ENCODE peak calls at places on chromosomes 13 and 19, in ten cellular contexts. One of them, this sample, is unnamed.

GRCh38 chr13:100573121-100573520 is 15.5 kb downstream of the GGACT start:
- DNase-seq in psoas muscle: peak; percentile 51
- DNase-seq in tibial artery: peak; percentile 61
- DNase-seq in left lung: peak; percentile 70
- DNase-seq in body of pancreas: peak; percentile 86
- DNase-seq in astrocyte: peak; percentile 56
- DNase-seq in ovary: peak; percentile 58
- DNase-seq in GM23338: peak; percentile 93
- DNase-seq in HCT116: peak; percentile 75
- DNase-seq in fibroblast of lung: peak; percentile 82
- DNase-seq in this sample: peak; percentile 90

GRCh38 chr19:4534836-4535658 is at the start of gene PLIN5:
- DNase-seq in astrocyte: peak; percentile 6
- DNase-seq in ovary: peak; percentile 97
- DNase-seq in tibial artery: peak; percentile 32
- DNase-seq in GM23338: peak; percentile 96
- DNase-seq in body of pancreas: peak; percentile 99
- DNase-seq in fibroblast of lung: peak; percentile 47
- DNase-seq in left lung: peak; percentile 75
- DNase-seq in HCT116: peak; percentile 65
- DNase-seq in psoas muscle: peak; percentile 84
- DNase-seq in this sample: peak; percentile 92

GRCh38 chr19:54481326-54481930 is 8.3 kb upstream of the CDC42EP5 start:
- DNase-seq in ovary: peak; percentile 29
- DNase-seq in body of pancreas: peak; percentile 26
- DNase-seq in left lung: no peak
- DNase-seq in astrocyte: no peak
- DNase-seq in psoas muscle: no peak
- DNase-seq in tibial artery: no peak
- DNase-seq in fibroblast of lung: peak; percentile 48
- DNase-seq in HCT116: peak; percentile 32
- DNase-seq in GM23338: peak; percentile 95
- DNase-seq in this sample: peak; percentile 40

GRCh38 chr13:30520571-30520970 is 54.8 kb upstream of the HMGB1 start:
- DNase-seq in astrocyte: peak; percentile 67
- DNase-seq in GM23338: no peak
- DNase-seq in ovary: no peak
- DNase-seq in fibroblast of lung: peak; percentile 14
- DNase-seq in HCT116: no peak
- DNase-seq in body of pancreas: no peak
- DNase-seq in tibial artery: no peak
- DNase-seq in left lung: no peak
- DNase-seq in psoas muscle: no peak
- DNase-seq in this sample: peak; percentile 52

GRCh38 chr19:49894879-49895565 is 1.7 kb downstream of the IL4I1 start:
- DNase-seq in left lung: no peak
- DNase-seq in HCT116: no peak
- DNase-seq in psoas muscle: no peak
- DNase-seq in ovary: no peak
- DNase-seq in tibial artery: no peak
- DNase-seq in body of pancreas: no peak
- DNase-seq in GM23338: no peak
- DNase-seq in fibroblast of lung: no peak
- DNase-seq in astrocyte: no peak
- DNase-seq in this sample: no peak

GRCh38 chr19:18109731-18110671 is 12.4 kb downstream of the MAST3 start:
- DNase-seq in GM23338: peak; percentile 75
- DNase-seq in psoas muscle: peak; percentile 62
- DNase-seq in astrocyte: no peak
- DNase-seq in left lung: peak; percentile 75
- DNase-seq in ovary: peak; percentile 37
- DNase-seq in body of pancreas: peak; percentile 75
- DNase-seq in fibroblast of lung: no peak
- DNase-seq in tibial artery: peak; percentile 46
- DNase-seq in HCT116: no peak
- DNase-seq in this sample: peak; percentile 74

GRCh38 chr19:46080561-46080960 is 39.8 kb upstream of the IGFL4 start:
- DNase-seq in GM23338: no peak
- DNase-seq in body of pancreas: peak; percentile 18
- DNase-seq in left lung: peak; percentile 70
- DNase-seq in tibial artery: no peak
- DNase-seq in ovary: no peak
- DNase-seq in astrocyte: peak; percentile 100
- DNase-seq in psoas muscle: no peak
- DNase-seq in HCT116: no peak
- DNase-seq in fibroblast of lung: peak; percentile 56
- DNase-seq in this sample: peak; percentile 32

GRCh38 chr19:953501-954271 is 27.9 kb downstream of the ARID3A start:
- DNase-seq in ovary: no peak
- DNase-seq in fibroblast of lung: no peak
- DNase-seq in tibial artery: no peak
- DNase-seq in GM23338: peak; percentile 69
- DNase-seq in psoas muscle: no peak
- DNase-seq in HCT116: no peak
- DNase-seq in body of pancreas: no peak
- DNase-seq in left lung: no peak
- DNase-seq in astrocyte: no peak
- DNase-seq in this sample: no peak

GRCh38 chr19:29629836-29630534 is 23.9 kb downstream of the POP4 start:
- DNase-seq in HCT116: no peak
- DNase-seq in fibroblast of lung: no peak
- DNase-seq in psoas muscle: no peak
- DNase-seq in tibial artery: no peak
- DNase-seq in GM23338: no peak
- DNase-seq in body of pancreas: no peak
- DNase-seq in ovary: no peak
- DNase-seq in astrocyte: no peak
- DNase-seq in left lung: peak; percentile 21
- DNase-seq in this sample: no peak

GRCh38 chr19:10617409-10618121 is 7.8 kb upstream of the SLC44A2 start:
- DNase-seq in GM23338: no peak
- DNase-seq in tibial artery: no peak
- DNase-seq in body of pancreas: no peak
- DNase-seq in fibroblast of lung: peak; percentile 34
- DNase-seq in left lung: no peak
- DNase-seq in psoas muscle: no peak
- DNase-seq in HCT116: no peak
- DNase-seq in ovary: no peak
- DNase-seq in astrocyte: peak; percentile 87
- DNase-seq in this sample: no peak

GRCh38 chr13:112263152-112263551 is 113.0 kb upstream of the SPACA7 start:
- DNase-seq in left lung: no peak
- DNase-seq in tibial artery: no peak
- DNase-seq in fibroblast of lung: no peak
- DNase-seq in GM23338: no peak
- DNase-seq in ovary: no peak
- DNase-seq in psoas muscle: no peak
- DNase-seq in astrocyte: no peak
- DNase-seq in HCT116: no peak
- DNase-seq in body of pancreas: no peak
- DNase-seq in this sample: no peak

GRCh38 chr13:101111894-101112293 is 304.4 kb downstream of the NALCN start:
- DNase-seq in tibial artery: no peak
- DNase-seq in left lung: no peak
- DNase-seq in HCT116: no peak
- DNase-seq in psoas muscle: no peak
- DNase-seq in GM23338: no peak
- DNase-seq in fibroblast of lung: peak; percentile 6
- DNase-seq in ovary: no peak
- DNase-seq in body of pancreas: no peak
- DNase-seq in astrocyte: no peak
- DNase-seq in this sample: no peak

GRCh38 chr13:52711277-52711676 is 28.3 kb downstream of the CNMD start:
- DNase-seq in HCT116: no peak
- DNase-seq in left lung: no peak
- DNase-seq in ovary: no peak
- DNase-seq in astrocyte: no peak
- DNase-seq in psoas muscle: no peak
- DNase-seq in GM23338: peak; percentile 23
- DNase-seq in fibroblast of lung: no peak
- DNase-seq in tibial artery: no peak
- DNase-seq in body of pancreas: no peak
- DNase-seq in this sample: no peak

GRCh38 chr19:17606786-17607185 is 51.3 kb downstream of the COLGALT1 start:
- DNase-seq in psoas muscle: no peak
- DNase-seq in body of pancreas: no peak
- DNase-seq in ovary: no peak
- DNase-seq in left lung: no peak
- DNase-seq in tibial artery: no peak
- DNase-seq in fibroblast of lung: no peak
- DNase-seq in astrocyte: no peak
- DNase-seq in HCT116: no peak
- DNase-seq in GM23338: peak; percentile 67
- DNase-seq in this sample: no peak

GRCh38 chr19:16435238-16435911 is 36.4 kb downstream of the EPS15L1 start:
- DNase-seq in body of pancreas: peak; percentile 33
- DNase-seq in tibial artery: peak; percentile 72
- DNase-seq in GM23338: no peak
- DNase-seq in HCT116: no peak
- DNase-seq in fibroblast of lung: peak; percentile 92
- DNase-seq in ovary: peak; percentile 78
- DNase-seq in astrocyte: peak; percentile 96
- DNase-seq in psoas muscle: peak; percentile 67
- DNase-seq in left lung: peak; percentile 48
- DNase-seq in this sample: peak; percentile 59

GRCh38 chr19:21130097-21130775 is 11.6 kb upstream of the ZNF431 start:
- DNase-seq in GM23338: no peak
- DNase-seq in left lung: peak; percentile 41
- DNase-seq in astrocyte: no peak
- DNase-seq in psoas muscle: no peak
- DNase-seq in body of pancreas: peak; percentile 19
- DNase-seq in tibial artery: no peak
- DNase-seq in HCT116: no peak
- DNase-seq in fibroblast of lung: no peak
- DNase-seq in ovary: no peak
- DNase-seq in this sample: no peak

GRCh38 chr13:44576396-44577235 is 486 bp upstream of the TSC22D1 start:
- DNase-seq in tibial artery: no peak
- DNase-seq in astrocyte: no peak
- DNase-seq in ovary: no peak
- DNase-seq in psoas muscle: peak; percentile 35
- DNase-seq in GM23338: no peak
- DNase-seq in fibroblast of lung: no peak
- DNase-seq in HCT116: no peak
- DNase-seq in left lung: peak; percentile 41
- DNase-seq in body of pancreas: peak; percentile 41
- DNase-seq in this sample: peak; percentile 45

GRCh38 chr19:45217957-45218334 is 27.3 kb downstream of the EXOC3L2 start:
- DNase-seq in left lung: no peak
- DNase-seq in ovary: no peak
- DNase-seq in HCT116: no peak
- DNase-seq in tibial artery: no peak
- DNase-seq in GM23338: peak; percentile 55
- DNase-seq in fibroblast of lung: no peak
- DNase-seq in psoas muscle: no peak
- DNase-seq in body of pancreas: no peak
- DNase-seq in astrocyte: no peak
- DNase-seq in this sample: no peak

GRCh38 chr13:97002581-97002980 is 8.3 kb upstream of the OXGR1 start:
- DNase-seq in astrocyte: peak; percentile 84
- DNase-seq in psoas muscle: no peak
- DNase-seq in GM23338: no peak
- DNase-seq in left lung: no peak
- DNase-seq in body of pancreas: no peak
- DNase-seq in HCT116: no peak
- DNase-seq in fibroblast of lung: no peak
- DNase-seq in tibial artery: no peak
- DNase-seq in ovary: no peak
- DNase-seq in this sample: no peak

GRCh38 chr19:7861619-7862412 is 12.4 kb downstream of the PRR36 start:
- DNase-seq in GM23338: peak; percentile 80
- DNase-seq in HCT116: no peak
- DNase-seq in body of pancreas: no peak
- DNase-seq in psoas muscle: no peak
- DNase-seq in ovary: no peak
- DNase-seq in tibial artery: no peak
- DNase-seq in fibroblast of lung: no peak
- DNase-seq in left lung: peak; percentile 29
- DNase-seq in astrocyte: no peak
- DNase-seq in this sample: no peak
- TF ChIP-seq CTCF in GM23338: peak; percentile 42
- TF ChIP-seq CTCF in HCT116: no peak
- TF ChIP-seq CTCF in body of pancreas: no peak
- TF ChIP-seq CTCF in psoas muscle: no peak
- TF ChIP-seq CTCF in ovary: no peak
- TF ChIP-seq CTCF in tibial artery: no peak
- TF ChIP-seq CTCF in fibroblast of lung: no peak
- TF ChIP-seq CTCF in left lung: no peak
- TF ChIP-seq CTCF in astrocyte: no peak
- TF ChIP-seq CTCF in this sample: no peak

GRCh38 chr19:41869374-41869955 is 7.6 kb upstream of the CD79A start:
- DNase-seq in GM23338: no peak
- DNase-seq in HCT116: no peak
- DNase-seq in left lung: no peak
- DNase-seq in body of pancreas: no peak
- DNase-seq in ovary: no peak
- DNase-seq in astrocyte: no peak
- DNase-seq in psoas muscle: no peak
- DNase-seq in fibroblast of lung: no peak
- DNase-seq in tibial artery: no peak
- DNase-seq in this sample: no peak
- H3K27ac ChIP-seq in GM23338: peak overlapping the region; percentile 98
- H3K27ac ChIP-seq in HCT116: peak overlapping the region; percentile 37
- H3K27ac ChIP-seq in left lung: no peak overlapping the region
- H3K27ac ChIP-seq in body of pancreas: no peak overlapping the region
- H3K27ac ChIP-seq in ovary: no peak overlapping the region
- H3K27ac ChIP-seq in astrocyte: no peak overlapping the region
- H3K27ac ChIP-seq in psoas muscle: no peak overlapping the region
- H3K27ac ChIP-seq in fibroblast of lung: no peak overlapping the region
- H3K27ac ChIP-seq in tibial artery: no peak overlapping the region
- H3K27ac ChIP-seq in this sample: no peak overlapping the region

DNA sequence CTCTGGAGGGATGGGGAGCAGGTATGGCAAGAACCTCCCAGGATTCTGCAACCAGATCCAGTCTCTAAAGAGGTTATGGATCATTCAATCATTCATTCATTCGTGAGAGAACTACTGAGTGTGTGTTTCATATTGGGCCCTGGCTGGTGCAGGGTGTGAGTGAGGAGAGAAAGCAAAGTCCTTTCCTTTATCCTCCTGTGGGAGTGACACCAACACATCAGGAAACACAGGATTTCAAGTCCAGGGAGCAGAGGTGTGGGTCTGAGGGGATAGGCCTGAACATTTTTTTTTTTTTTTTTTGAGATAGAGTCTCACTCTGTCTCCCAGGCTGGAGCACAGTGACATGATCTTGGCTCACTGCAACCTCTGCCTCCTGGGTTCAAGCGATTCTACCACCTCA is 3.3 kb downstream of the CEACAM1 start:
- DNase-seq in body of pancreas: no peak
- DNase-seq in GM23338: no peak
- DNase-seq in tibial artery: no peak
- DNase-seq in fibroblast of lung: no peak
- DNase-seq in HCT116: no peak
- DNase-seq in astrocyte: no peak
- DNase-seq in ovary: no peak
- DNase-seq in psoas muscle: no peak
- DNase-seq in left lung: no peak
- DNase-seq in this sample: no peak
- TF ChIP-seq CTCF in body of pancreas: no peak
- TF ChIP-seq CTCF in GM23338: no peak
- TF ChIP-seq CTCF in tibial artery: no peak
- TF ChIP-seq CTCF in fibroblast of lung: no peak
- TF ChIP-seq CTCF in HCT116: no peak
- TF ChIP-seq CTCF in astrocyte: no peak
- TF ChIP-seq CTCF in ovary: no peak
- TF ChIP-seq CTCF in psoas muscle: no peak
- TF ChIP-seq CTCF in left lung: no peak
- TF ChIP-seq CTCF in this sample: no peak

GRCh38 chr19:2610637-2611482 is 91.6 kb downstream of the GNG7 start:
- DNase-seq in left lung: peak; percentile 94
- DNase-seq in GM23338: peak; percentile 95
- DNase-seq in psoas muscle: peak; percentile 93
- DNase-seq in body of pancreas: peak; percentile 97
- DNase-seq in HCT116: peak; percentile 59
- DNase-seq in fibroblast of lung: peak; percentile 89
- DNase-seq in tibial artery: peak; percentile 90
- DNase-seq in astrocyte: peak; percentile 94
- DNase-seq in ovary: peak; percentile 95
- DNase-seq in this sample: peak; percentile 94
- H3K27ac ChIP-seq in left lung: peak overlapping the region; percentile 85
- H3K27ac ChIP-seq in GM23338: no peak overlapping the region
- H3K27ac ChIP-seq in psoas muscle: peak overlapping the region; percentile 76
- H3K27ac ChIP-seq in body of pancreas: peak overlapping the region; percentile 96
- H3K27ac ChIP-seq in HCT116: no peak overlapping the region
- H3K27ac ChIP-seq in fibroblast of lung: no peak overlapping the region
- H3K27ac ChIP-seq in tibial artery: peak overlapping the region; percentile 94
- H3K27ac ChIP-seq in astrocyte: peak overlapping the region; percentile 78
- H3K27ac ChIP-seq in ovary: no peak overlapping the region
- H3K27ac ChIP-seq in this sample: no peak overlapping the region